ENCODE peak calls at places on chromosomes 3 and 15, in eight cellular contexts. P is natural killer cell treated with Interleukin-12 subunit alpha and Interleukin-12 subunit beta and Interleukin-15 and Interleukin-18, amount 100 ng/mL, for 72 hours; I is T follicular helper cell; Y is breast epithelium; B is posterior cingulate gyrus; O is T-helper 2 cell; G is lower leg skin; X is naive thymus-derived CD8-positive, alpha-beta T cell. R is an unnamed sample.

GRCh38 chr3:59237121-59237520 is 187.3 kb upstream of the CFAP20DC start:
- DNase-seq in P (no peak), I (no peak), Y (no peak), B (no peak), O (no peak), G (no peak), X (no peak), R (no peak)

GRCh38 chr3:194328080-194328571 is 23.0 kb downstream of the CPN2 start:
- DNase-seq in P (no peak), I (peak; percentile 37), Y (no peak), B (no peak), O (peak; percentile 21), G (no peak), X (no peak), R (no peak)

GRCh38 chr15:77012868-77013267 is 17.9 kb downstream of the PSTPIP1 start:
- DNase-seq in P (no peak), I (peak; percentile 30), Y (no peak), B (no peak), O (peak; percentile 76), G (no peak), X (peak; percentile 66), R (no peak)

GRCh38 chr15:86915811-86916331 is 836.2 kb downstream of the AGBL1 start:
- DNase-seq in P (no peak), I (no peak), Y (no peak), B (peak; percentile 45), O (no peak), G (no peak), X (no peak), R (no peak)

GRCh38 chr3:11120091-11120845 is 34.0 kb upstream of the HRH1 start:
- DNase-seq in P (no peak), I (no peak), Y (no peak), B (no peak), O (no peak), G (peak; percentile 74), X (no peak), R (no peak)

GRCh38 chr3:23389089-23389488 is 186.0 kb downstream of the UBE2E2 start:
- DNase-seq in P (no peak), I (no peak), Y (peak; percentile 58), B (no peak), O (no peak), G (no peak), X (no peak), R (no peak)

GRCh38 chr15:63156086-63156707 is 1.1 kb downstream of the RPS27L start:
- DNase-seq in P (no peak), I (no peak), Y (no peak), B (no peak), O (no peak), G (no peak), X (no peak), R (no peak)

GRCh38 chr3:60957541-60957940 is 293.7 kb downstream of the FHIT start:
- DNase-seq in P (no peak), I (no peak), Y (no peak), B (no peak), O (no peak), G (no peak), X (no peak), R (no peak)

GRCh38 chr15:29268706-29269484 is 727 bp downstream of the NSMCE3 start:
- DNase-seq in P (no peak), I (peak; percentile 24), Y (no peak), B (peak; percentile 24), O (peak; percentile 46), G (peak; percentile 87), X (peak; percentile 82), R (peak; percentile 46)

GRCh38 chr3:153640689-153641308 is 478.8 kb downstream of the RAP2B start:
- DNase-seq in P (no peak), I (no peak), Y (no peak), B (no peak), O (no peak), G (no peak), X (no peak), R (no peak)

GRCh38 chr3:101149707-101150106 is 156.5 kb upstream of the ABI3BP start:
- DNase-seq in P (no peak), I (no peak), Y (no peak), B (no peak), O (no peak), G (no peak), X (no peak), R (no peak)

GRCh38 chr3:18207232-18207631 is 217.9 kb downstream of the SATB1 start:
- DNase-seq in P (no peak), I (no peak), Y (no peak), B (no peak), O (no peak), G (no peak), X (no peak), R (no peak)

GRCh38 chr15:39666671-39667070 is 85.8 kb downstream of the THBS1 start:
- DNase-seq in P (no peak), I (no peak), Y (no peak), B (no peak), O (no peak), G (no peak), X (no peak), R (no peak)

GRCh38 chr3:159069076-159069475 is 267.2 kb downstream of the MFSD1 start:
- DNase-seq in P (no peak), I (no peak), Y (no peak), B (peak; percentile 9), O (no peak), G (no peak), X (no peak), R (no peak)

GRCh38 chr3:50610181-50610971 is 1.2 kb downstream of the CISH start:
- DNase-seq in P (no peak), I (no peak), Y (no peak), B (no peak), O (no peak), G (no peak), X (peak; percentile 29), R (no peak)

GRCh38 chr3:5218815-5219214 is 31.3 kb downstream of the EDEM1 start:
- DNase-seq in P (no peak), I (no peak), Y (no peak), B (no peak), O (no peak), G (no peak), X (no peak), R (no peak)

GRCh38 chr3:153138267-153139210 is 23.5 kb upstream of the RAP2B start:
- DNase-seq in P (no peak), I (no peak), Y (peak; percentile 57), B (no peak), O (no peak), G (peak; percentile 92), X (no peak), R (peak; percentile 85)

GRCh38 chr3:71579301-71579933 is 4.1 kb downstream of the FOXP1 start:
- DNase-seq in P (no peak), I (no peak), Y (no peak), B (no peak), O (no peak), G (no peak), X (no peak), R (no peak)

GRCh38 chr3:103002447-103002846 is 567.6 kb downstream of the ZPLD1 start:
- DNase-seq in P (no peak), I (no peak), Y (no peak), B (no peak), O (no peak), G (no peak), X (no peak), R (no peak)

R was measured in CD14-positive monocyte.